ENCODE peak calls at places on chromosomes 13 and 19, in eight cellular contexts. One of them, this sample, is unnamed.

GRCh38 chr19:51676566-51677083 is 16.5 kb upstream of the SPACA6 start:
- DNase-seq in fibroblast of lung: no peak
- DNase-seq in tibial nerve: no peak
- DNase-seq in endodermal cell: no peak
- DNase-seq in transverse colon: no peak
- DNase-seq in pancreas: no peak
- DNase-seq in fibroblast of mammary gland: no peak
- DNase-seq in astrocyte of the cerebellum: no peak
- DNase-seq in this sample: no peak

GRCh38 chr19:7811989-7812388 is 18.0 kb upstream of the EVI5L start:
- DNase-seq in fibroblast of lung: no peak
- DNase-seq in tibial nerve: no peak
- DNase-seq in endodermal cell: no peak
- DNase-seq in transverse colon: no peak
- DNase-seq in pancreas: no peak
- DNase-seq in fibroblast of mammary gland: no peak
- DNase-seq in astrocyte of the cerebellum: no peak
- DNase-seq in this sample: no peak

GRCh38 chr19:3360494-3361383 is 5.6 kb upstream of the NFIC start:
- DNase-seq in fibroblast of lung: no peak
- DNase-seq in tibial nerve: no peak
- DNase-seq in endodermal cell: peak
- DNase-seq in transverse colon: peak
- DNase-seq in pancreas: peak
- DNase-seq in fibroblast of mammary gland: peak
- DNase-seq in astrocyte of the cerebellum: no peak
- DNase-seq in this sample: no peak

GRCh38 chr13:23050126-23050525 is 130.7 kb upstream of the SGCG start:
- DNase-seq in fibroblast of lung: no peak
- DNase-seq in tibial nerve: no peak
- DNase-seq in endodermal cell: no peak
- DNase-seq in transverse colon: no peak
- DNase-seq in pancreas: no peak
- DNase-seq in fibroblast of mammary gland: no peak
- DNase-seq in astrocyte of the cerebellum: no peak
- DNase-seq in this sample: no peak

GRCh38 chr19:2039959-2040646 is 10.9 kb downstream of the MKNK2 start:
- DNase-seq in fibroblast of lung: no peak
- DNase-seq in tibial nerve: no peak
- DNase-seq in endodermal cell: no peak
- DNase-seq in transverse colon: no peak
- DNase-seq in pancreas: peak
- DNase-seq in fibroblast of mammary gland: no peak
- DNase-seq in astrocyte of the cerebellum: no peak
- DNase-seq in this sample: no peak

GRCh38 chr19:19062454-19063182 is 1.2 kb upstream of the SLC25A42 start:
- DNase-seq in fibroblast of lung: peak
- DNase-seq in tibial nerve: no peak
- DNase-seq in endodermal cell: no peak
- DNase-seq in transverse colon: no peak
- DNase-seq in pancreas: no peak
- DNase-seq in fibroblast of mammary gland: peak
- DNase-seq in astrocyte of the cerebellum: no peak
- DNase-seq in this sample: no peak

GRCh38 chr13:43915451-43915850 is 35.7 kb downstream of the LACC1 start:
- DNase-seq in fibroblast of lung: peak
- DNase-seq in tibial nerve: no peak
- DNase-seq in endodermal cell: no peak
- DNase-seq in transverse colon: no peak
- DNase-seq in pancreas: no peak
- DNase-seq in fibroblast of mammary gland: peak
- DNase-seq in astrocyte of the cerebellum: peak
- DNase-seq in this sample: no peak

GRCh38 chr19:17766543-17767131 is 15.4 kb downstream of the FCHO1 start:
- DNase-seq in fibroblast of lung: peak
- DNase-seq in tibial nerve: peak
- DNase-seq in endodermal cell: peak
- DNase-seq in transverse colon: peak
- DNase-seq in pancreas: peak
- DNase-seq in fibroblast of mammary gland: peak
- DNase-seq in astrocyte of the cerebellum: peak
- DNase-seq in this sample: no peak

GRCh38 chr19:1907563-1908363 is 2.6 kb downstream of the ADAT3 start:
- DNase-seq in fibroblast of lung: no peak
- DNase-seq in tibial nerve: no peak
- DNase-seq in endodermal cell: peak
- DNase-seq in transverse colon: peak
- DNase-seq in pancreas: peak
- DNase-seq in fibroblast of mammary gland: no peak
- DNase-seq in astrocyte of the cerebellum: no peak
- DNase-seq in this sample: no peak

GRCh38 chr13:45055198-45055901 is 65.0 kb upstream of the GTF2F2 start:
- DNase-seq in fibroblast of lung: peak
- DNase-seq in tibial nerve: no peak
- DNase-seq in endodermal cell: no peak
- DNase-seq in transverse colon: peak
- DNase-seq in pancreas: no peak
- DNase-seq in fibroblast of mammary gland: peak
- DNase-seq in astrocyte of the cerebellum: peak
- DNase-seq in this sample: peak

GRCh38 chr19:2477141-2477710 is 1.3 kb downstream of the GADD45B start:
- DNase-seq in fibroblast of lung: no peak
- DNase-seq in tibial nerve: no peak
- DNase-seq in endodermal cell: peak
- DNase-seq in transverse colon: peak
- DNase-seq in pancreas: peak
- DNase-seq in fibroblast of mammary gland: no peak
- DNase-seq in astrocyte of the cerebellum: no peak
- DNase-seq in this sample: no peak

GRCh38 chr13:64675256-64675892 is 2554.8 kb downstream of the PCDH9 start:
- DNase-seq in fibroblast of lung: peak
- DNase-seq in tibial nerve: no peak
- DNase-seq in endodermal cell: no peak
- DNase-seq in transverse colon: no peak
- DNase-seq in pancreas: no peak
- DNase-seq in fibroblast of mammary gland: peak
- DNase-seq in astrocyte of the cerebellum: peak
- DNase-seq in this sample: no peak

GRCh38 chr13:30856004-30856790 is 49.9 kb upstream of the MEDAG start:
- DNase-seq in fibroblast of lung: no peak
- DNase-seq in tibial nerve: no peak
- DNase-seq in endodermal cell: no peak
- DNase-seq in transverse colon: no peak
- DNase-seq in pancreas: no peak
- DNase-seq in fibroblast of mammary gland: no peak
- DNase-seq in astrocyte of the cerebellum: no peak
- DNase-seq in this sample: no peak

DNA sequence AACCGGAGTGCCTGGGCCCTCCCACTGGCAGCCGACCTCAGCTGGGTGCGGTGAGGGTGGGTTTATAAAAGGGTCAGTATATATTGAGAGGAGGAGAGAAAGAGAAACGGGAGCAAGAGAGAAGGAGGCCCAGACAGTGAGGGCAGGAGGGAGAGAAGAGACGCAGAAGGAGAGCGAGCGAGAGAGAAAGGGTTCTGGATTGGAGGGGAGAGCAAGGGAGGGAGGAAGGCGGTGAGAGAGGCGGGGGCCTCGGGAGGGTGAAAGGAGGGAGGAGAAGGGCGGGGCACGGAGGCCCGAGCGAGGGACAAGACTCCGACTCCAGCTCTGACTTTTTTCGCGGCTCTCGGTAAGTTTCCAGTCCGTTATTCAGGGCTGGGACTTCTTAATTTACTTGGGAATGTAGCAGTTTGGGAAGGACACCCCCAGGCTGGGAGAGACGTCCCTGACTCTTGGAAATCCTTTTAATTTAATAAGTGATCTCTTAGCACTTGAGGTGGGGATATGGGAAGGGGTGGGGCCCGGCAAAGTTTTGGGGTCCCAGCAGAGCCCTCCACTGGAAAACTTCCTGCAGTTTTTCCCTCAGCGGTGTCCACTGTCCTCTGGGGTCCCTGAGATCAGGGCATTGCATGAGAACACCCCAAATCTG is at the start of gene EMP3:
- DNase-seq in fibroblast of lung: peak
- DNase-seq in tibial nerve: peak
- DNase-seq in endodermal cell: peak
- DNase-seq in transverse colon: peak
- DNase-seq in pancreas: peak
- DNase-seq in fibroblast of mammary gland: peak
- DNase-seq in astrocyte of the cerebellum: peak
- DNase-seq in this sample: peak
- H3K4me3 ChIP-seq in fibroblast of lung: peak
- H3K4me3 ChIP-seq in tibial nerve: peak
- H3K4me3 ChIP-seq in endodermal cell: peak
- H3K4me3 ChIP-seq in transverse colon: peak
- H3K4me3 ChIP-seq in pancreas: no peak
- H3K4me3 ChIP-seq in fibroblast of mammary gland: peak
- H3K4me3 ChIP-seq in astrocyte of the cerebellum: peak
- H3K4me3 ChIP-seq in this sample: peak

GRCh38 chr19:36214388-36215275 is at the start of the genes ZNF146 and ZNF565:
- DNase-seq in fibroblast of lung: peak
- DNase-seq in tibial nerve: peak
- DNase-seq in endodermal cell: peak
- DNase-seq in transverse colon: peak
- DNase-seq in pancreas: peak
- DNase-seq in fibroblast of mammary gland: peak
- DNase-seq in astrocyte of the cerebellum: peak
- DNase-seq in this sample: peak
- TF ChIP-seq CTCF in fibroblast of lung: no peak
- TF ChIP-seq CTCF in tibial nerve: peak
- TF ChIP-seq CTCF in endodermal cell: no peak
- TF ChIP-seq CTCF in transverse colon: peak
- TF ChIP-seq CTCF in pancreas: no peak
- TF ChIP-seq CTCF in fibroblast of mammary gland: no peak
- TF ChIP-seq CTCF in astrocyte of the cerebellum: no peak
- TF ChIP-seq CTCF in this sample: no peak

DNA sequence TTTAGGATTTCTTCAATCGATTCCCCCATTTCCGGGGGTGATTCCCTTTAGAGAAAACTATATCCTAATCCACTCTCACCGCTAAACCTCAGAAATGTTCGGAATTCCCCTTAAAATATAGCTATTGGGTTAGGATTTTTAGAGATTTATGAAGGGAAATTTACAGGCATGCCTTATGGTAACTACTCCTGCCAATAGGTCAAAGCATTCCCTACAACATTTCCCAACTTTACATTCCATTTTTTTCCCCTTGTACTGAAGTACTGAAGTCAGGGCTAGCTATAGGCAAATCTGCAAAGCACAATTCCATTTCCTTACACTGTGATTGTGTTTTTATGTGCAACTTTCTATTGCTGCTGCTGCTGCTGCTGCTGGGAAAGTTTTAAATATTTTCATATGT is 2.1 kb downstream of the EDNRB start:
- DNase-seq in fibroblast of lung: no peak
- DNase-seq in tibial nerve: no peak
- DNase-seq in endodermal cell: no peak
- DNase-seq in transverse colon: no peak
- DNase-seq in pancreas: no peak
- DNase-seq in fibroblast of mammary gland: peak
- DNase-seq in astrocyte of the cerebellum: no peak
- DNase-seq in this sample: no peak
- H3K4me3 ChIP-seq in fibroblast of lung: no peak
- H3K4me3 ChIP-seq in tibial nerve: peak
- H3K4me3 ChIP-seq in endodermal cell: peak
- H3K4me3 ChIP-seq in transverse colon: no peak
- H3K4me3 ChIP-seq in pancreas: no peak
- H3K4me3 ChIP-seq in fibroblast of mammary gland: peak
- H3K4me3 ChIP-seq in astrocyte of the cerebellum: no peak
- H3K4me3 ChIP-seq in this sample: no peak

GRCh38 chr13:88978607-88979006 is 1307.4 kb downstream of the SLITRK5 start:
- DNase-seq in fibroblast of lung: no peak
- DNase-seq in tibial nerve: no peak
- DNase-seq in endodermal cell: no peak
- DNase-seq in transverse colon: no peak
- DNase-seq in pancreas: no peak
- DNase-seq in fibroblast of mammary gland: no peak
- DNase-seq in astrocyte of the cerebellum: no peak
- DNase-seq in this sample: no peak

DNA sequence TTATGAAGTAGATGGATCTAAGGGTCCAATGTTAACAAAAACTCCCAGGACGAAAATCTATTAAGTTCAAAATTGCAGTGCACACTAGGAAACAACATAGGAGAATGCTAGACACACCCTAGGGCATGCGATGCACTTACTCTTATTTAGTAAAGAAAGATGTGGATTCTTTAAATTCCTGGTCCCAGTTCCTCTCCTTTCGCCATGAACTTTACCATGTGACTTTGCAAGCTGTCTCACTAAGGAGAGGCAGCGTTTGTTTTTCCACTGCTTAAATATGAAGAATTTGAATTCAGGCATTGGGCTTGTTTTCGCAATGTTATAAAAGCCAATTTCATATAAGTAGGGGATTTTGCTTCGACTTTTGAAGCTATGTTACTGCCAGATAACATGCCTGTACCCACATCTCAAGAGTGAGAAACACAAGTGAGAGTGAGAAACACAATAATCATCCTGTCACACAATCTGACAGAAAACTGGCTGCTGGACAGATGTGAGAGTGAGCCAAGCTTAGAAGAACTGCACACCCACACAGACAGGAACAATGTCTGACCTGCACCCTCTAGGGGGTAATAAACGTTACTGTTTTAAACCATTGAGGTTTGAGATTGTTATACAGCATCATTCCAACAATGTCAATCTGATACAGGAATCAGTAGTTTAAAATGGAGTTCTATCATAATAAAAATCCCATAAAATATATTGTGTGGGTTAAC is 1308.5 kb downstream of the SLITRK5 start:
- DNase-seq in fibroblast of lung: peak
- DNase-seq in tibial nerve: no peak
- DNase-seq in endodermal cell: no peak
- DNase-seq in transverse colon: no peak
- DNase-seq in pancreas: no peak
- DNase-seq in fibroblast of mammary gland: no peak
- DNase-seq in astrocyte of the cerebellum: no peak
- DNase-seq in this sample: peak
- TF ChIP-seq CTCF in fibroblast of lung: peak
- TF ChIP-seq CTCF in tibial nerve: no peak
- TF ChIP-seq CTCF in endodermal cell: no peak
- TF ChIP-seq CTCF in transverse colon: no peak
- TF ChIP-seq CTCF in pancreas: no peak
- TF ChIP-seq CTCF in fibroblast of mammary gland: no peak
- TF ChIP-seq CTCF in astrocyte of the cerebellum: no peak
- TF ChIP-seq CTCF in this sample: peak